ENCODE peak calls at places on chromosomes 2 and 18, in ten cellular contexts. D is GM04504; F is substantia nigra; H is KG1; E is astrocyte of the spinal cord; Q is activated T-helper 1 cell treated with anti-CD3 and anti-CD28 coated beads, Interleukin-12 subunit alpha, Interleukin-12 subunit beta, Interleukin-2, Interleukin-4 antibody, amounts not matched to agents 30 ng/mL and 10 ng/mL and 1 ng/mL, durations not matched to agents 14 hours and 24 hours and 36 hours; P is NCI-H2081; N is GM12878; S is GM13976; U is NCI-H146. K is an unnamed sample.

GRCh38 chr18:74715865-74716712 is 118.4 kb downstream of the ZNF407 start:
- DNase-seq in D (no peak), F (no peak), H (no peak), E (no peak), Q (no peak), P (peak), N (no peak), S (no peak), U (peak), K (no peak)

GRCh38 chr2:43345872-43346271 is 119.5 kb upstream of the ZFP36L2 start:
- DNase-seq in D (no peak), F (no peak), H (no peak), E (no peak), Q (no peak), P (no peak), N (no peak), S (no peak), U (no peak), K (no peak)

GRCh38 chr2:223586261-223586660 is 15.9 kb downstream of the SCG2 start:
- DNase-seq in D (peak), F (no peak), H (no peak), E (peak), Q (no peak), P (peak), N (no peak), S (no peak), U (peak), K (no peak)

GRCh38 chr2:403682-404081 is 115.8 kb upstream of the ALKAL2 start:
- DNase-seq in D (no peak), F (no peak), H (no peak), E (no peak), Q (no peak), P (no peak), N (no peak), S (no peak), U (no peak), K (no peak)

GRCh38 chr2:119659601-119660342 is 19.2 kb upstream of the TMEM177 start:
- DNase-seq in D (no peak), F (no peak), H (no peak), E (peak), Q (no peak), P (peak), N (no peak), S (peak), U (peak), K (no peak)

GRCh38 chr2:119218478-119219064 is 5.1 kb upstream of the STEAP3 start:
- DNase-seq in D (peak), F (peak), H (no peak), E (peak), Q (no peak), P (peak), N (no peak), S (no peak), U (peak), K (no peak)

GRCh38 chr2:105502625-105503334 is 103.9 kb upstream of the FHL2 start:
- DNase-seq in D (no peak), F (no peak), H (no peak), E (peak), Q (no peak), P (no peak), N (no peak), S (no peak), U (no peak), K (no peak)

GRCh38 chr18:77147418-77147852 is 14.9 kb upstream of the MBP start:
- DNase-seq in D (no peak), F (no peak), H (no peak), E (no peak), Q (no peak), P (no peak), N (no peak), S (no peak), U (no peak), K (no peak)

GRCh38 chr2:100919316-100919715 is 82.8 kb upstream of the RPL31 start:
- DNase-seq in D (no peak), F (no peak), H (no peak), E (no peak), Q (no peak), P (no peak), N (no peak), S (peak), U (no peak), K (no peak)

GRCh38 chr18:74389161-74389927 is 67.8 kb downstream of the DIPK1C start:
- DNase-seq in D (no peak), F (no peak), H (no peak), E (no peak), Q (no peak), P (no peak), N (no peak), S (no peak), U (no peak), K (no peak)

GRCh38 chr2:165239230-165239629 is at the start of gene SCN2A:
- DNase-seq in D (peak), F (peak), H (peak), E (peak), Q (no peak), P (peak), N (no peak), S (no peak), U (peak), K (peak)

GRCh38 chr2:58006256-58006951 is 40.2 kb upstream of the VRK2 start:
- DNase-seq in D (no peak), F (no peak), H (no peak), E (peak), Q (no peak), P (no peak), N (no peak), S (peak), U (no peak), K (no peak)

GRCh38 chr2:29481313-29481712 is 366.1 kb downstream of the CLIP4 start:
- DNase-seq in D (no peak), F (no peak), H (no peak), E (no peak), Q (no peak), P (no peak), N (no peak), S (no peak), U (no peak), K (no peak)

GRCh38 chr2:54632733-54633692 is 90.4 kb upstream of the EML6 start:
- DNase-seq in D (no peak), F (no peak), H (no peak), E (peak), Q (no peak), P (no peak), N (no peak), S (no peak), U (no peak), K (no peak)

GRCh38 chr2:115558725-115559124 is 1116.3 kb downstream of the DPP10 start:
- DNase-seq in D (no peak), F (no peak), H (no peak), E (no peak), Q (no peak), P (no peak), N (no peak), S (no peak), U (no peak), K (no peak)

GRCh38 chr2:27888790-27889189 is 1.4 kb downstream of the RBKS start:
- DNase-seq in D (peak), F (no peak), H (no peak), E (peak), Q (no peak), P (no peak), N (no peak), S (no peak), U (no peak), K (no peak)

GRCh38 chr2:33106115-33106514 is 159.4 kb downstream of the LTBP1 start:
- DNase-seq in D (no peak), F (no peak), H (no peak), E (no peak), Q (no peak), P (no peak), N (no peak), S (no peak), U (no peak), K (no peak)

GRCh38 chr2:105438104-105438929 is 39.5 kb upstream of the FHL2 start:
- DNase-seq in D (peak), F (no peak), H (no peak), E (no peak), Q (no peak), P (peak), N (no peak), S (no peak), U (peak), K (no peak)

GRCh38 chr18:46356278-46357033 is 252.3 kb downstream of the HAUS1 start:
- DNase-seq in D (no peak), F (no peak), H (no peak), E (no peak), Q (no peak), P (no peak), N (no peak), S (no peak), U (no peak), K (no peak)

GRCh38 chr2:84643991-84644390 is 127.7 kb downstream of the DNAH6 start:
- DNase-seq in D (no peak), F (no peak), H (no peak), E (no peak), Q (no peak), P (no peak), N (no peak), S (no peak), U (no peak), K (no peak)

GRCh38 chr2:234904785-234905184 is 47.0 kb upstream of the SH3BP4 start:
- DNase-seq in D (no peak), F (no peak), H (no peak), E (no peak), Q (no peak), P (no peak), N (no peak), S (no peak), U (no peak), K (no peak)

GRCh38 chr2:226520723-226521122 is 278.9 kb downstream of the IRS1 start:
- DNase-seq in D (no peak), F (no peak), H (no peak), E (no peak), Q (no peak), P (no peak), N (no peak), S (no peak), U (no peak), K (no peak)

GRCh38 chr2:118371500-118371899 is 283.2 kb downstream of the INSIG2 start:
- DNase-seq in D (peak), F (no peak), H (no peak), E (peak), Q (no peak), P (no peak), N (no peak), S (peak), U (peak), K (no peak)

K was measured in frontal cortex.